ENCODE peak calls at places on chromosome 16, in six cellular contexts. V is cardiac muscle cell; S is effector memory CD4-positive, alpha-beta T cell; Y is ascending aorta; O is heart right ventricle; G is heart left ventricle. J is an unnamed sample.

GRCh38 chr16:87093804-87094203 is 223.4 kb downstream of the C16orf95 start:
- DNase-seq in S (no peak), G (no peak), Y (no peak), O (no peak), V (no peak), J (no peak)

GRCh38 chr16:3659200-3659599 is 4.7 kb downstream of the DNASE1 start:
- DNase-seq in G (no peak), S (no peak), Y (no peak), O (no peak), V (no peak), J (no peak)

GRCh38 chr16:89598199-89598598 is 15.2 kb upstream of the DPEP1 start:
- DNase-seq in V (peak; percentile 37), S (no peak), G (no peak), O (no peak), Y (no peak), J (no peak)

GRCh38 chr16:2963074-2963610 is 933 bp upstream of the KREMEN2 start:
- DNase-seq in V (no peak), G (no peak), Y (no peak), O (no peak), S (no peak), J (no peak)

GRCh38 chr16:87707097-87707496 is 58.7 kb downstream of the KLHDC4 start:
- DNase-seq in V (no peak), Y (no peak), G (no peak), O (no peak), S (no peak), J (no peak)

GRCh38 chr16:57196276-57196675 is 10.1 kb downstream of the RSPRY1 start:
- DNase-seq in G (no peak), Y (no peak), V (no peak), S (no peak), O (no peak), J (no peak)

GRCh38 chr16:20598832-20599469 is 22.8 kb upstream of the ACSM2B start:
- DNase-seq in S (no peak), G (no peak), O (no peak), V (peak; percentile 24), Y (no peak), J (no peak)

GRCh38 chr16:27520982-27521673 is 28.6 kb downstream of the GTF3C1 start:
- DNase-seq in O (peak; percentile 88), S (no peak), Y (peak; percentile 80), G (peak; percentile 93), V (peak; percentile 82), J (no peak)

GRCh38 chr16:53732296-53732929 is 28.5 kb downstream of the FTO start:
- DNase-seq in O (no peak), S (no peak), V (peak; percentile 22), G (no peak), Y (no peak), J (no peak)

GRCh38 chr16:67461600-67462278 is 19.2 kb downstream of the ATP6V0D1 start:
- DNase-seq in S (no peak), G (no peak), O (no peak), Y (no peak), V (no peak), J (peak; percentile 79)

GRCh38 chr16:27195068-27195741 is 8.1 kb upstream of the KDM8 start:
- DNase-seq in Y (no peak), G (no peak), S (no peak), V (no peak), O (no peak), J (no peak)

GRCh38 chr16:11471548-11471947 is 115.2 kb downstream of the LITAF start:
- DNase-seq in V (no peak), S (no peak), Y (no peak), G (no peak), O (no peak), J (peak; percentile 54)

DNA sequence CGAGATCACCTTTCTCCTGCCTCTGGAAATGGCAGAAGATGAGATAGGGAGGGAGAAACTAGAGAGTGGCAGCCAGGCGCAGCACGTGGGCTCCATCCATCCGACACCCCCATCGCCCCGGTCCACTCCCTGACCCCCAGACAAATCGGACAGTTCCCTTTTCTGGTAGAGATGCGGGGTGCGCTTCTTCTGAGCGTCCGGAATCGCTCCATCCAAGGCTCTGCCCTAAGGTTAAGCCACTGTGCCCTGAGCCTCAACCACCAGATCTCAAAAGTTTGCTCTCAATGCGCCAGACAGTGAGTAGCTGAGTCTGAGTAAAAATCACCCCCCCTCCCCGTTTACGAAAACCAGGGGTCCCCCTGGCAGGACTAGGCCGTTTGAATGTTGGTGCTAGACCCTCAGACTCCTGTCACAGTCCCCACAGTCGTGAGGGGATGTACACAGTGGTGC is 15.4 kb upstream of the ZFHX3 start:
- DNase-seq in O (no peak), G (no peak), V (no peak), Y (no peak), S (no peak), J (no peak)
- H3K4me1 ChIP-seq in O (peaks cover 68% of the 10 kb centered on the region), G (peaks cover 56% of the 10 kb centered on the region), V (peaks cover 13% of the 10 kb centered on the region), Y (peaks cover 16% of the 10 kb centered on the region), S (no peaks in the 10 kb centered on the region), J (peaks cover 35% of the 10 kb centered on the region)

DNA sequence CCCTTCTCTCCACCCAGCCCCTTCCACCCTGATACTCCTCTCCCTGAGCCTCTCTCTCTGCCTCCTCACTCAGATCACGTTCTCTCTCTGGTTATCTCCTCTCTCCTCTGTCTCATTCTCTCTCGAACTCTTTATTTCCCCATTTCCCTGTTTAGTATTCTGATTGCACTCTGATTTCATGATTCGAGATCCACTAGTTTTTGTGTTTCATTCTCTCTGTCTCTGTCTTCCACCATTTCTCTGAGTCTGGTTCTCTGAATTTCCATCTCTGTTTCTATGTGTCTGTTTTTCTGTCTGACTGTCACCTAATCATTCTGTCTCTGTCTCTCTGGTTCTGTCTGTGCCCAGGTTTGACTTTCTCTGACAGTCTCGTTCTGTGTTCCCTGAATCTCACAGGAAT is 2.0 kb downstream of the SEZ6L2 start:
- DNase-seq in V (no peak), Y (no peak), O (no peak), G (no peak), S (no peak), J (no peak)
- H3K9me3 ChIP-seq in V (no peaks in the 10 kb centered on the region), Y (no peaks in the 10 kb centered on the region), O (no peaks in the 10 kb centered on the region), G (no peaks in the 10 kb centered on the region), S (no peaks in the 10 kb centered on the region), J (no peaks in the 10 kb centered on the region)

DNA sequence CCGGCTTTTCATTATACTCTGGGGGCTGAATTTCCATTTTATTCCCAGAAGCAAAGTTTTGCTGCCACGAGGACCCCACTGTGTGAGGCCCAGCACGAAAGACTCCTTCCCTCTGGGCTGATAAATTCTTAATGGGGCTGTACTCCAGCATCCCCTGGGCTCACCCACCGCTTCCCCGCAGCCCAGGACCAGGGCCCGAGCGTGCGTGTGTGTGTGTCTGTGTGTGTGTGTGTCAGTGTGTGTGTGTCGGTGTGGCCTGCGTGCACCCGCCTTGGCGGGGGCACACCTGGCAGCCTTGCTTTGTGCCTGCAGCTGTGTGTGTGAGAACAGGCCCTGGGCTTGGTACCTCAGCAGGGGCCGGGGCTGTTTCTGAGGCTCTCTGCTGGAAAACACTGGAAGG is 102.9 kb upstream of the GSE1 start:
- DNase-seq in O (no peak), Y (no peak), V (no peak), G (no peak), S (no peak), J (no peak)
- H3K4me3 ChIP-seq in O (no peak overlapping the region), Y (no peak overlapping the region), V (no peak overlapping the region), G (no peak overlapping the region), S (no peak overlapping the region), J (no peak overlapping the region)

GRCh38 chr16:6732166-6732565 is 600.5 kb upstream of the RBFOX1 start:
- DNase-seq in G (no peak), S (no peak), Y (no peak), O (no peak), V (no peak), J (no peak)

DNA sequence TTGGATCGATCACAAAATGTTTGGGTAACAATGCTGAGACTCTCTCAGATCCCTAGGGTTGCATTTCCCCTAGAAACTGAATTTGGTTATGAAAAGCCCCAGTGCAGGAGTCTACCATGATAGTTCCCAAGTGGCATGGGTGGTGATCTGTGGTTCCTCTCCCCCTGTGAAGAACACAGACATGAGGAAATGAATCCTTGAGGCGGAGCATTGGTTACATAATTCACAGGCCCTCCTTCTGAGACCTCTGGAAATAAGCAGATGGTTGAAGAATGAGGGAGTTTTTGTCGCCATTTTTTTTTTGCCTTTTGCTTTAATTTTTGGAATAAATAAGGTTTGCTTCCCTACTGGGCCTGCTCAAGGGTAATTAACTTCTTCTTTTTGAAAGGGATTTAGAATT is 597.0 kb upstream of the RBFOX1 start:
- DNase-seq in O (no peak), S (no peak), G (no peak), V (no peak), Y (no peak), J (no peak)
- H3K4me1 ChIP-seq in O (no peaks in the 10 kb centered on the region), S (no peaks in the 10 kb centered on the region), G (no peaks in the 10 kb centered on the region), V (no peaks in the 10 kb centered on the region), Y (no peaks in the 10 kb centered on the region), J (no peaks in the 10 kb centered on the region)

DNA sequence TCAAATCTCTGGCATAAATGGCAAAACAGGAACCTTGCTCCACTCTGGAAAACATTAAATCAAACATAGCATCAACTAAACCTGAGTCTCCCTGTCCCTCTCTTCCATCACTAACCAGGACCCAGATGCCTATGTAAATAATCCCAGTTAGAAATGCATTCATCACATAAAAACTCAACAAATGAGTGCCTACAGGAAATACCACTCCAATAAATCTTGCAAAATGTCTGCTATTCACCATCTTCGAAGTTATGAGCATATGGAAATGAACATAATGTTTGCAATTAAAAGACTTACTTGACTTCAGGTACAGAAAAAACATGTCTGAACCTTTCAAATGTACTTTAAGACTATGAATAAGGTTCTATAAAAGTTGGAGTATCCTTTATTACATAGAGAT is 425.0 kb downstream of the CDH11 start:
- DNase-seq in S (no peak), O (no peak), G (no peak), V (no peak), Y (no peak), J (no peak)
- H3K9me3 ChIP-seq in S (peaks cover 10% of the 10 kb centered on the region), O (no peaks in the 10 kb centered on the region), G (no peaks in the 10 kb centered on the region), V (no peaks in the 10 kb centered on the region), Y (no peaks in the 10 kb centered on the region), J (no peaks in the 10 kb centered on the region)

GRCh38 chr16:85461814-85462404 is 151.2 kb upstream of the GSE1 start:
- DNase-seq in S (no peak), O (no peak), V (peak; percentile 95), Y (no peak), G (no peak), J (peak; percentile 82)

GRCh38 chr16:85462405-85463227 is 150.5 kb upstream of the GSE1 start:
- DNase-seq in Y (no peak), S (no peak), V (peak; percentile 92), G (peak; percentile 73), O (peak; percentile 55), J (peak; percentile 79)

GRCh38 chr16:85459529-85460251 is 153.4 kb upstream of the GSE1 start:
- DNase-seq in S (no peak), G (no peak), O (no peak), Y (no peak), V (peak; percentile 47), J (no peak)

GRCh38 chr16:85460252-85460982 is 152.7 kb upstream of the GSE1 start:
- DNase-seq in V (peak; percentile 77), S (no peak), G (no peak), O (no peak), Y (no peak), J (no peak)

GRCh38 chr16:85460983-85461813 is 151.9 kb upstream of the GSE1 start:
- DNase-seq in Y (no peak), G (peak; percentile 45), S (no peak), V (no peak), O (no peak), J (no peak)
- H3K4me3 ChIP-seq in Y (peak overlapping the region; percentile 55), G (peak overlapping the region; percentile 37), S (no peak overlapping the region), V (no peak overlapping the region), O (peak overlapping the region; percentile 44), J (no peak overlapping the region)

J was measured in upper lobe of right lung.